ENCODE peak calls at places on chromosomes 16 and 17, in eight cellular contexts. One of them, this sample, is unnamed.

GRCh38 chr16:67883872-67884261 is 818 bp upstream of the NRN1L start:
- DNase-seq in A549: peak; percentile 59
- DNase-seq in AG04450: no peak
- DNase-seq in GM10248: peak; percentile 85
- DNase-seq in cardiac fibroblast: peak; percentile 57
- DNase-seq in fibroblast of the aortic adventitia: peak; percentile 40
- DNase-seq in HFFc6: no peak
- DNase-seq in psoas muscle: peak; percentile 64
- DNase-seq in this sample: no peak

GRCh38 chr17:44556114-44556853 is 1.0 kb upstream of the FZD2 start:
- DNase-seq in GM10248: peak; percentile 78
- DNase-seq in A549: peak; percentile 74
- DNase-seq in psoas muscle: no peak
- DNase-seq in cardiac fibroblast: peak; percentile 69
- DNase-seq in HFFc6: no peak
- DNase-seq in fibroblast of the aortic adventitia: peak; percentile 70
- DNase-seq in AG04450: no peak
- DNase-seq in this sample: no peak

GRCh38 chr17:61368049-61368831 is 31.4 kb upstream of the TBX2 start:
- DNase-seq in AG04450: no peak
- DNase-seq in HFFc6: no peak
- DNase-seq in A549: no peak
- DNase-seq in cardiac fibroblast: no peak
- DNase-seq in fibroblast of the aortic adventitia: no peak
- DNase-seq in psoas muscle: no peak
- DNase-seq in GM10248: no peak
- DNase-seq in this sample: no peak

GRCh38 chr17:78252701-78253635 is 21.5 kb downstream of the TMEM235 start:
- DNase-seq in fibroblast of the aortic adventitia: no peak
- DNase-seq in A549: no peak
- DNase-seq in GM10248: no peak
- DNase-seq in cardiac fibroblast: no peak
- DNase-seq in AG04450: no peak
- DNase-seq in HFFc6: no peak
- DNase-seq in psoas muscle: no peak
- DNase-seq in this sample: no peak

GRCh38 chr16:69107311-69107962 is 2.0 kb downstream of the HAS3 start:
- DNase-seq in HFFc6: no peak
- DNase-seq in psoas muscle: peak; percentile 33
- DNase-seq in fibroblast of the aortic adventitia: peak; percentile 19
- DNase-seq in A549: peak; percentile 25
- DNase-seq in GM10248: no peak
- DNase-seq in AG04450: no peak
- DNase-seq in cardiac fibroblast: no peak
- DNase-seq in this sample: no peak

GRCh38 chr16:1378087-1378803 is 26.5 kb downstream of the GNPTG start:
- DNase-seq in fibroblast of the aortic adventitia: no peak
- DNase-seq in psoas muscle: no peak
- DNase-seq in A549: no peak
- DNase-seq in AG04450: no peak
- DNase-seq in cardiac fibroblast: no peak
- DNase-seq in GM10248: no peak
- DNase-seq in HFFc6: no peak
- DNase-seq in this sample: no peak

GRCh38 chr16:31438414-31438813 is 4.2 kb downstream of the ZNF843 start:
- DNase-seq in fibroblast of the aortic adventitia: no peak
- DNase-seq in GM10248: no peak
- DNase-seq in cardiac fibroblast: no peak
- DNase-seq in psoas muscle: no peak
- DNase-seq in A549: no peak
- DNase-seq in HFFc6: no peak
- DNase-seq in AG04450: no peak
- DNase-seq in this sample: no peak

GRCh38 chr17:5921919-5922318 is 148.3 kb upstream of the WSCD1 start:
- DNase-seq in A549: peak; percentile 25
- DNase-seq in HFFc6: peak; percentile 14
- DNase-seq in fibroblast of the aortic adventitia: no peak
- DNase-seq in GM10248: no peak
- DNase-seq in psoas muscle: peak; percentile 15
- DNase-seq in AG04450: no peak
- DNase-seq in cardiac fibroblast: no peak
- DNase-seq in this sample: no peak

GRCh38 chr17:58399974-58400373 is 17.4 kb downstream of the RNF43 start:
- DNase-seq in HFFc6: no peak
- DNase-seq in fibroblast of the aortic adventitia: no peak
- DNase-seq in cardiac fibroblast: no peak
- DNase-seq in GM10248: no peak
- DNase-seq in AG04450: no peak
- DNase-seq in A549: no peak
- DNase-seq in psoas muscle: no peak
- DNase-seq in this sample: no peak

GRCh38 chr17:80068301-80069160 is 32.1 kb downstream of the CCDC40 start:
- DNase-seq in GM10248: no peak
- DNase-seq in HFFc6: peak; percentile 57
- DNase-seq in AG04450: peak; percentile 33
- DNase-seq in fibroblast of the aortic adventitia: peak; percentile 87
- DNase-seq in A549: no peak
- DNase-seq in psoas muscle: peak; percentile 58
- DNase-seq in cardiac fibroblast: peak; percentile 39
- DNase-seq in this sample: peak; percentile 25

GRCh38 chr17:42980766-42981397 is 517 bp downstream of the RUNDC1 start:
- DNase-seq in cardiac fibroblast: peak; percentile 59
- DNase-seq in A549: peak; percentile 75
- DNase-seq in HFFc6: peak; percentile 43
- DNase-seq in psoas muscle: peak; percentile 39
- DNase-seq in fibroblast of the aortic adventitia: peak; percentile 39
- DNase-seq in GM10248: peak; percentile 78
- DNase-seq in AG04450: no peak
- DNase-seq in this sample: no peak

GRCh38 chr17:45225051-45225700 is 3.5 kb downstream of the FMNL1 start:
- DNase-seq in HFFc6: no peak
- DNase-seq in fibroblast of the aortic adventitia: no peak
- DNase-seq in A549: peak; percentile 20
- DNase-seq in cardiac fibroblast: no peak
- DNase-seq in GM10248: no peak
- DNase-seq in psoas muscle: no peak
- DNase-seq in AG04450: no peak
- DNase-seq in this sample: no peak

GRCh38 chr17:77435272-77436057 is 294.7 kb downstream of the SEC14L1 start:
- DNase-seq in GM10248: no peak
- DNase-seq in A549: no peak
- DNase-seq in psoas muscle: peak; percentile 25
- DNase-seq in fibroblast of the aortic adventitia: no peak
- DNase-seq in cardiac fibroblast: no peak
- DNase-seq in AG04450: no peak
- DNase-seq in HFFc6: no peak
- DNase-seq in this sample: no peak

GRCh38 chr16:85430523-85431381 is 182.4 kb upstream of the GSE1 start:
- DNase-seq in psoas muscle: peak; percentile 12
- DNase-seq in GM10248: no peak
- DNase-seq in cardiac fibroblast: no peak
- DNase-seq in HFFc6: no peak
- DNase-seq in fibroblast of the aortic adventitia: no peak
- DNase-seq in A549: no peak
- DNase-seq in AG04450: no peak
- DNase-seq in this sample: no peak

GRCh38 chr16:29844575-29845331 is 18.3 kb downstream of the CDIPT start:
- DNase-seq in psoas muscle: peak; percentile 56
- DNase-seq in A549: no peak
- DNase-seq in AG04450: no peak
- DNase-seq in GM10248: no peak
- DNase-seq in fibroblast of the aortic adventitia: peak; percentile 69
- DNase-seq in cardiac fibroblast: no peak
- DNase-seq in HFFc6: no peak
- DNase-seq in this sample: no peak

GRCh38 chr16:29840240-29840639 is 20.0 kb downstream of the MVP start:
- DNase-seq in GM10248: no peak
- DNase-seq in fibroblast of the aortic adventitia: no peak
- DNase-seq in A549: no peak
- DNase-seq in psoas muscle: no peak
- DNase-seq in cardiac fibroblast: no peak
- DNase-seq in HFFc6: no peak
- DNase-seq in AG04450: no peak
- DNase-seq in this sample: no peak

GRCh38 chr16:29843942-29844341 is 19.1 kb downstream of the CDIPT start:
- DNase-seq in AG04450: no peak
- DNase-seq in GM10248: no peak
- DNase-seq in fibroblast of the aortic adventitia: no peak
- DNase-seq in HFFc6: no peak
- DNase-seq in cardiac fibroblast: no peak
- DNase-seq in psoas muscle: no peak
- DNase-seq in A549: no peak
- DNase-seq in this sample: no peak

GRCh38 chr16:29841631-29842030 is 21.4 kb downstream of the MVP start:
- DNase-seq in cardiac fibroblast: no peak
- DNase-seq in psoas muscle: no peak
- DNase-seq in HFFc6: no peak
- DNase-seq in GM10248: no peak
- DNase-seq in A549: no peak
- DNase-seq in AG04450: no peak
- DNase-seq in fibroblast of the aortic adventitia: no peak
- DNase-seq in this sample: no peak

DNA sequence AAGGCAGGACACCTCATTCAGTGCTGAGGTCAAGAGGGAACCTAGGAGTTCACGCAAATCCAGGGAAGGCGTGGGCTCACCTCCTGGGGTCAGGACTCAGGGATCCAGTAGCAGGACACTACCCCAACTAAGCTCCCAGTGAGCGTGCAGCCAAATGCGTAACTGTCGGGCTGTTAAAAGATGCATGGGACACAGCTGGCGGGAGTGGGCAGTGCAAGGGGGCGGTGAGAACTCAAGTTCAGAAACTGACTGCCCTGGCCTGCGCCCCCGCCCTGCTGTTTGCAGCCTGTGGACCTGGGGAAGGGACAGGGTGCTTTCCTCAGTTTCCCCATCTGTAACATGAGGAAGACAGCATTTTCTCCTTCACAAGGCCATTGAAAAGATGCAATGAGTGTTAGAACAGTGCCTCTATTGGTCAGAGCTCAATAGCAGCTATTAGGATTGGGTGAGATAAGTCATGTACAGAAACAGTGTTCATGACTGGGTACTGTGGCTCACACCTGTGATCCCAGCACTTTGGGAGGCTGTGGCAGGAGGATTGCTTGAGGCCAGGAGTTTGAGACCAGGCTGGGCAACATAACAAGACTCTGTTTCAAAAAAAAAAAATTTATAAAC is 20.2 kb downstream of the CDIPT start:
- DNase-seq in HFFc6: no peak
- DNase-seq in AG04450: no peak
- DNase-seq in cardiac fibroblast: no peak
- DNase-seq in A549: no peak
- DNase-seq in fibroblast of the aortic adventitia: no peak
- DNase-seq in psoas muscle: no peak
- DNase-seq in GM10248: no peak
- DNase-seq in this sample: no peak
- TF ChIP-seq CTCF in HFFc6: peak; percentile 28
- TF ChIP-seq CTCF in AG04450: peak; percentile 3
- TF ChIP-seq CTCF in cardiac fibroblast: no peak
- TF ChIP-seq CTCF in A549: no peak
- TF ChIP-seq CTCF in fibroblast of the aortic adventitia: no peak
- TF ChIP-seq CTCF in psoas muscle: no peak
- TF ChIP-seq CTCF in GM10248: no peak
- TF ChIP-seq CTCF in this sample: no peak

DNA sequence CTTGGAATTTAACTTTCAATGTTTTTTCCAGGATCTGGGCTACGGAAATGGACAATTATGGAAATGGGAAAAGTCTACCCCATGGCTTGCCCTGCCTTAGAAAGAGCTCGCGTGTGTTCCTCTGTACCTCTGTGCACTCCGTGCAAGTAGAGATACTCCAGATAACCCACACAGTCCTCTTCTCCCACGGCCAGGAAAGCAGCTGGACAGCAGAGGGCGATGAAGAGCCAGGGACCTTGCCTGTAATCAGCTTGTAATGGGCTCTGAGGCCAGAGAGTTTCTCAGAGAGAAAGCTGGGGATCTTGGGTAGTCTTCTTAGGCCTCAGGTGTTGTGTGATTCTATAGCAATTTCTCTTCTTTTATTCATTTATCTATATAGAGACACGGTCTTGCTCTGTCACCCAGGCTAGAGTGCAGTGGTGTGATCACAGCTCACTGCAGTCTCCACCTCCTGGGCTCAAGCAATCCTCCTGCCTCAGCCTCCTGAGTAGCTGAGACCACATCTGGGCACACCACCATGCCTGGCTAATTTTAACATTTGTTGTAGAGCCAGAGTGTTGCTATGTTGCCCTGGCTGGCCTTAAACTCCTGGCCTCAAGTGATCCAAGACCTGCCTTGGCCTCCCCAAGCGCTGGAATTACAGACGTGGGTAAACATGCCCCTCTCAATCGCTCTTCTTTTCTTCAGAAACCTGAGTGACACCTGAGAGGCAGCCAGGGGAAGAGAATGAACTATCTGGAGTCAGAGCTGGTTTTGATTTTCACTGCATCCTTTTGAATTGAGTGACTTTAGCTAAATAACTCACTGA is 2.3 kb upstream of the SOCS7 start:
- DNase-seq in GM10248: peak; percentile 77
- DNase-seq in fibroblast of the aortic adventitia: peak; percentile 86
- DNase-seq in AG04450: peak; percentile 55
- DNase-seq in HFFc6: peak; percentile 83
- DNase-seq in A549: peak; percentile 87
- DNase-seq in psoas muscle: peak; percentile 86
- DNase-seq in cardiac fibroblast: peak; percentile 84
- DNase-seq in this sample: peak; percentile 44
- TF ChIP-seq CTCF in GM10248: peak; percentile 97
- TF ChIP-seq CTCF in fibroblast of the aortic adventitia: peak; percentile 99
- TF ChIP-seq CTCF in AG04450: peak; percentile 99
- TF ChIP-seq CTCF in HFFc6: peak; percentile 92
- TF ChIP-seq CTCF in A549: peak; percentile 97
- TF ChIP-seq CTCF in psoas muscle: peak; percentile 94
- TF ChIP-seq CTCF in cardiac fibroblast: peak; percentile 98
- TF ChIP-seq CTCF in this sample: peak; percentile 100

GRCh38 chr17:69058165-69058564 is 2.6 kb downstream of the ABCA9 start:
- DNase-seq in AG04450: no peak
- DNase-seq in GM10248: no peak
- DNase-seq in HFFc6: no peak
- DNase-seq in psoas muscle: no peak
- DNase-seq in fibroblast of the aortic adventitia: no peak
- DNase-seq in cardiac fibroblast: no peak
- DNase-seq in A549: peak; percentile 32
- DNase-seq in this sample: no peak
- TF ChIP-seq CTCF in AG04450: no peak
- TF ChIP-seq CTCF in GM10248: no peak
- TF ChIP-seq CTCF in HFFc6: no peak
- TF ChIP-seq CTCF in psoas muscle: no peak
- TF ChIP-seq CTCF in fibroblast of the aortic adventitia: peak; percentile 2
- TF ChIP-seq CTCF in cardiac fibroblast: peak; percentile 8
- TF ChIP-seq CTCF in A549: no peak
- TF ChIP-seq CTCF in this sample: no peak

DNA sequence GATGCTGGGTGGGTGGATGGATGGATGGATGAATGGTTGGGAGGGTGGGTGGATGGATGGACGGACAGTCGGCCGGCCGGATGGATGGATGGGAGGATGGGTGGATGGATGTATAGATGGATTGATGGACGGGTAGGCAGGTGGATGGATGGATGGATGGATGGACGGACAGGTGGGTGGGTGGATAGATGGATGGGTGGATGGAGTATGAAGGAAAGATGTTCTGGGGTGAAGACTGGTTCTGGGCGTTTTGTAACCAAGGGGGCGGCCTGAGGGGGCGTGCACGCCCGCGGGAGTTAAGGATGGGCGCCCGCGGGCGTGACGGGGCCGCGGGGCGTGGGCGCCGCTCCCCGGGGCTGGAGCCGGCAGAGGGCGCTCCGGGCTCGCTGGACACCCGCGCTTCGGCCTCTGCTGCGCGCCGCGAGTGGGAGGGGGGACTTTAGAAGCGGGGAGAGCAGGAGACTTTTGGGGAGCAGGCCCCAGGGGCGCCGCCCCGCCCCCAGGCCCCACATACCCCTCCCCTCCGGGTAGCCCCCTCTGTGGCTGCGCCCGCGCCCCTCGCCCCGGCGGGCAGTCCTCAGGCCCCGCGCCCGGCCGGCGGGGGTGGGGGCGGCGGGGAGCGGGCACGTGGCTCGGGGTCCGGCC is at the start of gene NECAB2:
- DNase-seq in HFFc6: no peak
- DNase-seq in AG04450: no peak
- DNase-seq in psoas muscle: peak; percentile 60
- DNase-seq in A549: no peak
- DNase-seq in fibroblast of the aortic adventitia: peak; percentile 15
- DNase-seq in GM10248: peak; percentile 83
- DNase-seq in cardiac fibroblast: peak; percentile 14
- DNase-seq in this sample: no peak
- TF ChIP-seq CTCF in HFFc6: peak; percentile 79
- TF ChIP-seq CTCF in AG04450: peak; percentile 35
- TF ChIP-seq CTCF in psoas muscle: peak; percentile 64
- TF ChIP-seq CTCF in A549: peak; percentile 54
- TF ChIP-seq CTCF in fibroblast of the aortic adventitia: peak; percentile 58
- TF ChIP-seq CTCF in GM10248: peak; percentile 81
- TF ChIP-seq CTCF in cardiac fibroblast: peak; percentile 41
- TF ChIP-seq CTCF in this sample: peak; percentile 41